ENCODE peak calls at places on chromosomes 16 and 17, in seven cellular contexts. J is transverse colon, A is breast epithelium, V is Peyer's patch, G is OCI-LY7, W is GM23248, Z is upper lobe of right lung. U is an unnamed sample.

GRCh38 chr16:85216522-85217375 is 104.5 kb upstream of the CIBAR2 start:
- DNase-seq in G (no peak), Z (no peak), W (no peak), A (no peak), V (no peak), J (no peak), U (no peak)

GRCh38 chr17:65131946-65132345 is 5.2 kb upstream of the RGS9 start:
- DNase-seq in A (no peak), W (peak; percentile 96), Z (no peak), V (no peak), J (no peak), G (no peak), U (peak; percentile 88)

GRCh38 chr16:67426950-67427349 is 4.0 kb upstream of the HSD11B2 start:
- DNase-seq in V (no peak), A (no peak), J (no peak), G (no peak), Z (no peak), W (no peak), U (no peak)

GRCh38 chr16:5944971-5945370 is 847.4 kb upstream of the EEF2KMT start:
- DNase-seq in Z (no peak), A (no peak), V (no peak), W (peak; percentile 6), J (no peak), G (no peak), U (no peak)

GRCh38 chr17:20967776-20968175 is 75.0 kb downstream of the USP22 start:
- DNase-seq in J (no peak), A (no peak), G (no peak), W (peak; percentile 49), V (no peak), Z (no peak), U (no peak)

GRCh38 chr16:280552-280951 is at the start of gene ARHGDIG:
- DNase-seq in Z (no peak), A (no peak), V (no peak), J (no peak), W (peak; percentile 54), G (no peak), U (no peak)

GRCh38 chr16:80058236-80058635 is 457.7 kb upstream of the MAF start:
- DNase-seq in G (no peak), J (peak; percentile 22), Z (no peak), W (no peak), A (peak; percentile 37), V (no peak), U (no peak)

GRCh38 chr17:60525624-60526514 is at the start of gene APPBP2:
- DNase-seq in V (peak; percentile 92), Z (peak; percentile 94), W (peak; percentile 96), A (peak; percentile 79), J (peak; percentile 88), G (peak; percentile 78), U (peak; percentile 87)

GRCh38 chr17:39792523-39793221 is 54.9 kb downstream of the GRB7 start:
- DNase-seq in A (no peak), V (no peak), W (no peak), G (peak; percentile 45), Z (no peak), J (no peak), U (no peak)

GRCh38 chr17:4331614-4332013 is 34.9 kb downstream of the UBE2G1 start:
- DNase-seq in A (no peak), Z (no peak), V (no peak), J (no peak), G (no peak), W (no peak), U (no peak)

GRCh38 chr16:14371778-14372431 is 258.2 kb downstream of the PARN start:
- DNase-seq in J (no peak), W (no peak), A (no peak), G (no peak), V (no peak), Z (no peak), U (no peak)

GRCh38 chr16:21283521-21284289 is 5.6 kb upstream of the CRYM start:
- DNase-seq in Z (peak; percentile 76), G (no peak), W (peak; percentile 58), V (peak; percentile 67), J (peak; percentile 56), A (no peak), U (peak; percentile 35)

GRCh38 chr17:48770954-48771353 is 42.4 kb upstream of the HOXB13 start:
- DNase-seq in W (no peak), A (no peak), J (no peak), V (no peak), Z (peak; percentile 0), G (no peak), U (no peak)

GRCh38 chr16:50259334-50260205 is 6.8 kb upstream of the ADCY7 start:
- DNase-seq in G (no peak), A (no peak), V (no peak), Z (peak; percentile 63), J (peak; percentile 38), W (peak; percentile 74), U (no peak)

GRCh38 chr17:81160306-81160705 is 5.0 kb upstream of the PVALEF start:
- DNase-seq in A (no peak), V (no peak), G (no peak), Z (peak; percentile 82), W (no peak), J (peak; percentile 41), U (no peak)

GRCh38 chr16:52976539-52977167 is 76.0 kb downstream of the CHD9NB start:
- DNase-seq in Z (no peak), A (no peak), J (no peak), W (peak; percentile 50), V (no peak), G (peak; percentile 49), U (peak; percentile 31)

GRCh38 chr17:29251969-29252866 is 5.6 kb downstream of the CRYBA1 start:
- DNase-seq in A (no peak), G (peak; percentile 55), W (peak; percentile 52), V (no peak), Z (no peak), J (no peak), U (no peak)

GRCh38 chr17:29253037-29253436 is 6.4 kb downstream of the CRYBA1 start:
- DNase-seq in V (no peak), G (no peak), Z (no peak), W (no peak), A (no peak), J (no peak), U (no peak)

GRCh38 chr17:29248845-29249244 is 2.2 kb downstream of the CRYBA1 start:
- DNase-seq in Z (no peak), W (no peak), J (no peak), V (no peak), A (no peak), G (no peak), U (no peak)

GRCh38 chr17:29251184-29251583 is 4.5 kb downstream of the CRYBA1 start:
- DNase-seq in Z (no peak), W (peak; percentile 40), G (no peak), J (no peak), A (no peak), V (no peak), U (no peak)

DNA sequence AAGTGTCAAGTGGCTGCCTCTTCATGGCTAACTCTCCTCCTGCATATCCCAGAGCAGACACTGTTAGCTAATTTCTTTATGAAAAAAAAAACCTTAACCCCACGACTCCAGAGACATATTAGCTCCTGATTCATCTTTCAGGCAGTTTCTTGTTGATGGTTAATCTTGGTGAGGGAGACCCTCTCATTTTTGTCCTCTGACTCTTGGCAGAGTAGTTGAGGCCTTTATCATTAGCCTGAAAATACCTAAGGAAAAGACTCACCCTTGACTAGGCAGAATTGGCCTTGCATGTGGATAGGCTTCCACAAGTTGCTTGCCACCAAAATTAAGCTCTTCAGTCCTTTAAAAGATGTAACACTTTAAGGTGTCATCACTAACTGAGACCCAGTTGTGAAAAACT is 4.0 kb downstream of the CRYBA1 start:
- DNase-seq in J (no peak), A (no peak), Z (no peak), G (no peak), W (peak; percentile 77), V (no peak), U (no peak)
- H3K27ac ChIP-seq in J (no peak overlapping the region), A (no peak overlapping the region), Z (no peak overlapping the region), G (no peak overlapping the region), W (peak overlapping the region; percentile 68), V (no peak overlapping the region), U (no peak overlapping the region)

GRCh38 chr17:79988163-79988971 is 47.3 kb downstream of the TBC1D16 start:
- DNase-seq in J (peak; percentile 61), Z (no peak), V (peak; percentile 66), A (no peak), W (peak; percentile 92), G (no peak), U (peak; percentile 80)
- H3K4me3 ChIP-seq in J (no peak overlapping the region), Z (no peak overlapping the region), V (no peak overlapping the region), A (peak overlapping the region; percentile 44), W (peak overlapping the region; percentile 66), G (no peak overlapping the region), U (no peak overlapping the region)

DNA sequence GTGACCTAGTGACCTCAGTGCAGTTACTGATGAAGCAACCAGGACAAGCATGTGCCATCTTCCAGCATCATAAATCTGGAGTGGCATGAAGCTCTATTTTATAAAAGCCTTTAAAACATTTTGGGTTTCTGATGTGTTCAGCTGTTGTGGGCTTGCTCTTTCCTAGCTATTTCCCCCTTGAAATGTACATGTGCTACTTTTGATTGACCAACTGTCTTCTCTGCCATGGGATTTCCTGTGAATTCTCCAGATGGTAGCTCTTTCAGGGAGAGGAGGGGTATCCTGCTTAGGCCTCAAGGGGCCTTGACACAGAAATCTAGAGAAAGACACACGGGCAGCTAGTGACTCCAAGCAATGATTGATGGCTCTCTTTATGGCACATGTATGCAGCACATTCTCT is 1.9 kb upstream of the ASIC2 start:
- DNase-seq in G (no peak), Z (no peak), W (no peak), V (no peak), J (no peak), A (no peak), U (no peak)
- H3K4me1 ChIP-seq in G (no peaks in the 10 kb centered on the region), Z (peaks cover 3% of the 10 kb centered on the region), W (no peaks in the 10 kb centered on the region), V (peaks cover 22% of the 10 kb centered on the region), J (peaks cover 6% of the 10 kb centered on the region), A (peaks cover 5% of the 10 kb centered on the region), U (no peaks in the 10 kb centered on the region)

GRCh38 chr17:43907425-43907981 is at the start of gene MPP2:
- DNase-seq in W (peak; percentile 89), G (peak; percentile 68), V (peak; percentile 69), Z (peak; percentile 75), A (peak; percentile 65), J (peak; percentile 69), U (no peak)

GRCh38 chr17:43908111-43908721 is 880 bp upstream of the MPP2 start:
- DNase-seq in G (peak; percentile 48), A (peak; percentile 57), J (peak; percentile 64), Z (no peak), W (peak; percentile 90), V (no peak), U (no peak)

GRCh38 chr17:43905400-43905984 is 1.8 kb downstream of the MPP2 start:
- DNase-seq in J (no peak), G (no peak), A (no peak), W (no peak), V (no peak), Z (no peak), U (no peak)

GRCh38 chr17:43905985-43906852 is 1.1 kb downstream of the MPP2 start:
- DNase-seq in J (peak; percentile 62), Z (peak; percentile 77), W (peak; percentile 86), A (peak; percentile 72), V (no peak), G (no peak), U (no peak)

DNA sequence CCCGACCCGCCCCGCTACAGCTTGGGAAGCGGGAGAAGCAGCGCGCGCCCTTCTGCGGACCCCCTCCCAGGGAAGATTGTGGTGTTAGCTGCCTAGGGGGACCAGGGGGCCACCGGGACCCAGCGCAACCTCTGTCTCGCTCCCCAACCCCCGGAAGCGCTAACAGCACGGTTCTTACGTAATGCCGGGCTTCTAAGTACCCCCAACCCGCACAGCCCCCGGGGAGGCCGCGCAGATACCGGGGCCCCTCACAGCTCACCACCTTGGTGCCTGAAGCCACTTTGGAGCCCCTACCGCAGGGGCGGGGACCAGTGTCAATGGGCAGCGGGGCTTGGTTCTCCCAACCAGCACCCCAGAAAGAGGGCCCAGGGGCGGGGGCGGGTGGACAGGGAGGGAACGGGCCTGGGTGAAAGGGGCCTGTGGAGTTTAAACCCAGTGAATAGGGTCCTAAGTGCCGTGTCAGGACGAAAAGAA is 348 bp downstream of the MPP2 start:
- DNase-seq in J (no peak), W (peak; percentile 40), Z (no peak), A (no peak), G (no peak), V (no peak), U (no peak)
- H3K27ac ChIP-seq in J (peak overlapping the region; percentile 86), W (no peak overlapping the region), Z (peak overlapping the region; percentile 47), A (peak overlapping the region; percentile 87), G (no peak overlapping the region), V (peak overlapping the region; percentile 62), U (peak overlapping the region; percentile 79)